ENCODE peak calls at places on chromosome 7, in five cellular contexts. N is CD8-positive, alpha-beta T cell; P is left ventricle myocardium inferior; E is tibial nerve; F is tibial artery. W is an unnamed sample. For H3K4me1, the result is how much of the 10 kb centered on the place peaks cover.

GRCh38 chr7:149719050-149719899 is 54.1 kb downstream of the ZNF467 start:
- DNase-seq in N (no peak), P (no peak), E (no peak), F (no peak), W (peak)

GRCh38 chr7:47621985-47622561 is 40.2 kb upstream of the TNS3 start:
- DNase-seq in N (no peak), P (no peak), E (no peak), F (no peak), W (no peak)

GRCh38 chr7:154505362-154505761 is 453.2 kb downstream of the DPP6 start:
- DNase-seq in N (no peak), P (no peak), E (no peak), F (no peak), W (no peak)

GRCh38 chr7:37092548-37092947 is 356.1 kb downstream of the ELMO1 start:
- DNase-seq in N (no peak), P (no peak), E (no peak), F (peak), W (no peak)

GRCh38 chr7:98168181-98168903 is 42.9 kb upstream of the BHLHA15 start:
- DNase-seq in N (peak), P (no peak), E (peak), F (peak), W (peak)

GRCh38 chr7:105940111-105940510 is 23.0 kb upstream of the CDHR3 start:
- DNase-seq in N (no peak), P (no peak), E (no peak), F (no peak), W (no peak)

GRCh38 chr7:8440670-8441069 is 7.3 kb downstream of the NXPH1 start:
- DNase-seq in N (no peak), P (no peak), E (no peak), F (no peak), W (no peak)

GRCh38 chr7:134378562-134378961 is 61.8 kb upstream of the SLC35B4 start:
- DNase-seq in N (no peak), P (no peak), E (no peak), F (no peak), W (no peak)

GRCh38 chr7:124566576-124566975 is 199.0 kb downstream of the GPR37 start:
- DNase-seq in N (no peak), P (no peak), E (no peak), F (no peak), W (no peak)

GRCh38 chr7:108285018-108285368 is 154.8 kb upstream of the LAMB4 start:
- DNase-seq in N (no peak), P (no peak), E (no peak), F (no peak), W (no peak)

GRCh38 chr7:188727-189500 is 3.5 kb upstream of the FAM20C start:
- DNase-seq in N (no peak), P (no peak), E (no peak), F (no peak), W (no peak)

GRCh38 chr7:2251841-2252771 is 10.1 kb downstream of the NUDT1 start:
- DNase-seq in N (no peak), P (no peak), E (no peak), F (no peak), W (no peak)

GRCh38 chr7:50629238-50629901 is 64.2 kb upstream of the DDC start:
- DNase-seq in N (no peak), P (no peak), E (no peak), F (no peak), W (no peak)

GRCh38 chr7:20412023-20412422 is 81.3 kb downstream of the ITGB8 start:
- DNase-seq in N (no peak), P (no peak), E (no peak), F (no peak), W (no peak)

GRCh38 chr7:22858640-22859561 is 36.3 kb upstream of the TOMM7 start:
- DNase-seq in N (peak), P (no peak), E (no peak), F (no peak), W (peak)

GRCh38 chr7:55277916-55278315 is 87.2 kb upstream of the LANCL2 start:
- DNase-seq in N (no peak), P (no peak), E (no peak), F (no peak), W (no peak)

GRCh38 chr7:137313196-137313595 is 30.3 kb downstream of the PTN start:
- DNase-seq in N (no peak), P (no peak), E (no peak), F (no peak), W (peak)

GRCh38 chr7:76314042-76314721 is 11.7 kb downstream of the HSPB1 start:
- DNase-seq in N (peak), P (peak), E (peak), F (peak), W (peak)

GRCh38 chr7:31418928-31419327 is 78.4 kb upstream of the NEUROD6 start:
- DNase-seq in N (no peak), P (no peak), E (no peak), F (no peak), W (peak)

GRCh38 chr7:151057737-151057988 is at the start of gene CDK5:
- DNase-seq in N (no peak), P (no peak), E (peak), F (no peak), W (no peak)

GRCh38 chr7:54995631-54996340 is 23.0 kb upstream of the EGFR start:
- DNase-seq in N (no peak), P (no peak), E (no peak), F (no peak), W (no peak)

GRCh38 chr7:144908324-144908723 is 72.5 kb upstream of the TPK1 start:
- DNase-seq in N (no peak), P (no peak), E (no peak), F (no peak), W (no peak)

GRCh38 chr7:16989883-16990413 is 108.2 kb upstream of the AGR3 start:
- DNase-seq in N (no peak), P (peak), E (peak), F (peak), W (peak)

GRCh38 chr7:20033621-20034200 is 183.5 kb downstream of the MACC1 start:
- DNase-seq in N (no peak), P (no peak), E (no peak), F (no peak), W (no peak)

GRCh38 chr7:77427996-77428603 is 12.0 kb upstream of the GSAP start:
- DNase-seq in N (no peak), P (no peak), E (no peak), F (no peak), W (peak)

GRCh38 chr7:23072043-23072442 is 33.5 kb upstream of the KLHL7 start:
- DNase-seq in N (no peak), P (no peak), E (no peak), F (no peak), W (no peak)

GRCh38 chr7:94174375-94174774 is 170.2 kb upstream of the BET1 start:
- DNase-seq in N (no peak), P (no peak), E (no peak), F (no peak), W (no peak)

GRCh38 chr7:83472376-83472775 is 176.6 kb downstream of the SEMA3E start:
- DNase-seq in N (no peak), P (no peak), E (no peak), F (no peak), W (no peak)

GRCh38 chr7:151038951-151039849 is 9.1 kb upstream of the ASIC3 start:
- DNase-seq in N (no peak), P (peak), E (peak), F (peak), W (peak)

GRCh38 chr7:158729646-158730382 is 25.2 kb upstream of the NCAPG2 start:
- DNase-seq in N (no peak), P (no peak), E (no peak), F (no peak), W (no peak)

GRCh38 chr7:110065112-110065511 is 1025.8 kb upstream of the LRRN3 start:
- DNase-seq in N (no peak), P (no peak), E (no peak), F (no peak), W (no peak)

GRCh38 chr7:30912021-30912420 is 368 bp downstream of the AQP1 start:
- DNase-seq in N (no peak), P (no peak), E (no peak), F (no peak), W (no peak)

GRCh38 chr7:47739301-47739870 is 157.5 kb upstream of the TNS3 start:
- DNase-seq in N (no peak), P (no peak), E (no peak), F (no peak), W (peak)

GRCh38 chr7:45112648-45113047 is 1.2 kb upstream of the TBRG4 start:
- DNase-seq in N (no peak), P (no peak), E (no peak), F (no peak), W (no peak)

GRCh38 chr7:134690614-134691504 is 44.2 kb downstream of the BPGM start:
- DNase-seq in N (no peak), P (no peak), E (no peak), F (no peak), W (peak)

GRCh38 chr7:80392229-80393169 is 119.4 kb downstream of the GNAT3 start:
- DNase-seq in N (no peak), P (no peak), E (no peak), F (no peak), W (no peak)

GRCh38 chr7:100723732-100724275 is 3.5 kb downstream of the EPO start:
- DNase-seq in N (no peak), P (no peak), E (no peak), F (no peak), W (no peak)
- H3K4me1 ChIP-seq in N (under half), P (under half), E (under half), F (under half), W (under half)

DNA sequence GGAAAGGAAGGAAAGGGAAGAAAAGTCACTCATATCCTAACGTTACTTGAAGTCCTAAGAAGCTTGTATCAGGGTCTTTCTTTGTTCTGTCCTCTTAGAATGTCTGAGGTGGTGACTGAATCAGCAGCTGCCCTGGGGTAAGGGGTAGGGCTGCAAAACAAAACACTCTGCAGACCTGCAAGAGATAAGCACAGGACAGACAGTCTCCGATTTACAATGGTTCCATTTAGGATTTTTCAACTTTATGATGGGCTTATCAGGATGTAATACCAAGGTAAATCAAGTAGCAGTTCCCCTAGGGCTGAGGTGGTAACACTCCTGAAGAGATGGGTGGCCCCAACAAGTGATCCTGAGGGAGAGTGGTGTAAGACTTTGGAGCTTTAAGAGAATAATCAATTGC is 16.5 kb downstream of the KDM7A start:
- DNase-seq in N (no peak), P (no peak), E (no peak), F (no peak), W (no peak)
- H3K4me1 ChIP-seq in N (under half), P (half or more), E (under half), F (under half), W (under half)

DNA sequence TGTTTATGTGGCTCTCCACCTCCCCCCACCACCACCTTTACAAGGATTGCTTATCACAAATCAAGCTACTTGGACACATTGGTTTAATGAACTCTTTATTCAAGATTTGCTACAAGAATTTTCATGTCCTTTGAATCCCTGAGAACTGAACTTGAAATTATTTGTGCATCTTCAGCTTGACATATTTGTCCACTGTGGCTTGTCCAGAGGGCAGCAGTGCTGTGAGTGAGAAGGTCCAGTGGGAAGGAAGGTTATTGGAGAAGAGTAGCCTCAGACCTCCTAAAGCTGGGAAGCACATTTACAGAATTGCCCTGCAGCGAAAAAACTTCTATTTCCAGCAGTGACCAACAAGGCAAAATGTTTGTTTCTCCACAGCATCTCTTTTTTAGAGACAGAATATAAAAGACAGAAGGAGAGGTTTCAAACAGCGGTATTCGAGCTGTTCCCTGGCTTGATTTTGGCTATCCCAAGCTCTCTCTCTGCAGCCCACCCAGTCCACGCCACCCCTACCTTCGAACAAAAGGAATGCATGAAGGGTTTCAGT is 2.2 kb upstream of the HOXA11 start:
- DNase-seq in N (peak), P (no peak), E (no peak), F (no peak), W (no peak)
- H3K4me1 ChIP-seq in N (half or more), P (half or more), E (half or more), F (under half), W (half or more)

GRCh38 chr7:12415072-12415471 is 11.4 kb upstream of the VWDE start:
- DNase-seq in N (no peak), P (no peak), E (no peak), F (no peak), W (no peak)
- H3K4me1 ChIP-seq in N (under half), P (under half), E (under half), F (under half), W (under half)

GRCh38 chr7:139731802-139732470 is 45.9 kb downstream of the HIPK2 start:
- DNase-seq in N (no peak), P (peak), E (peak), F (peak), W (peak)
- H3K4me1 ChIP-seq in N (under half), P (half or more), E (half or more), F (half or more), W (under half)

GRCh38 chr7:100003711-100004661 is 11.4 kb upstream of the ZKSCAN1 start:
- DNase-seq in N (no peak), P (no peak), E (no peak), F (no peak), W (no peak)
- H3K4me1 ChIP-seq in N (under half), P (under half), E (under half), F (under half), W (under half)

W was measured in SJSA1.